ENCODE peak calls at places on chromosome 15, in five cellular contexts. One of them, this sample, is unnamed.
A peak's percentile ranks its signal among the peaks of the same experiment; 100 is the strongest.

GRCh38 chr15:34850121-34850520 is 54.8 kb upstream of the ACTC1 start:
- DNase-seq in amniotic stem cell: no peak
- DNase-seq in transverse colon: no peak
- DNase-seq in GM12865: no peak
- DNase-seq in OCI-M1: no peak
- DNase-seq in this sample: no peak

GRCh38 chr15:52784799-52785671 is 5.1 kb downstream of the ONECUT1 start:
- DNase-seq in amniotic stem cell: no peak
- DNase-seq in transverse colon: no peak
- DNase-seq in GM12865: no peak
- DNase-seq in OCI-M1: no peak
- DNase-seq in this sample: peak; percentile 97

GRCh38 chr15:71634820-71635219 is 175.5 kb upstream of the NR2E3 start:
- DNase-seq in amniotic stem cell: no peak
- DNase-seq in transverse colon: no peak
- DNase-seq in GM12865: no peak
- DNase-seq in OCI-M1: no peak
- DNase-seq in this sample: no peak

GRCh38 chr15:65069179-65069578 is 1.4 kb upstream of the RASL12 start:
- DNase-seq in amniotic stem cell: no peak
- DNase-seq in transverse colon: peak; percentile 50
- DNase-seq in GM12865: no peak
- DNase-seq in OCI-M1: no peak
- DNase-seq in this sample: no peak

GRCh38 chr15:25762015-25762662 is 101.0 kb downstream of the ATP10A start:
- DNase-seq in amniotic stem cell: no peak
- DNase-seq in transverse colon: no peak
- DNase-seq in GM12865: no peak
- DNase-seq in OCI-M1: peak; percentile 7
- DNase-seq in this sample: no peak

GRCh38 chr15:69568621-69569020 is 116.0 kb downstream of the RPLP1 start:
- DNase-seq in amniotic stem cell: peak; percentile 53
- DNase-seq in transverse colon: no peak
- DNase-seq in GM12865: no peak
- DNase-seq in OCI-M1: no peak
- DNase-seq in this sample: no peak

GRCh38 chr15:57382222-57382621 is 5.9 kb downstream of the CGNL1 start:
- DNase-seq in amniotic stem cell: no peak
- DNase-seq in transverse colon: no peak
- DNase-seq in GM12865: no peak
- DNase-seq in OCI-M1: no peak
- DNase-seq in this sample: peak; percentile 69

GRCh38 chr15:41125950-41126642 is 10.0 kb upstream of the INO80 start:
- DNase-seq in amniotic stem cell: no peak
- DNase-seq in transverse colon: peak; percentile 22
- DNase-seq in GM12865: no peak
- DNase-seq in OCI-M1: no peak
- DNase-seq in this sample: no peak

GRCh38 chr15:92638709-92639365 is 16.7 kb downstream of the FAM174B start:
- DNase-seq in amniotic stem cell: no peak
- DNase-seq in transverse colon: peak; percentile 19
- DNase-seq in GM12865: no peak
- DNase-seq in OCI-M1: no peak
- DNase-seq in this sample: no peak

GRCh38 chr15:57887825-57888224 is 177.7 kb downstream of the ALDH1A2 start:
- DNase-seq in amniotic stem cell: no peak
- DNase-seq in transverse colon: no peak
- DNase-seq in GM12865: no peak
- DNase-seq in OCI-M1: no peak
- DNase-seq in this sample: no peak

GRCh38 chr15:73809728-73810501 is 56.8 kb upstream of the INSYN1 start:
- DNase-seq in amniotic stem cell: no peak
- DNase-seq in transverse colon: no peak
- DNase-seq in GM12865: no peak
- DNase-seq in OCI-M1: no peak
- DNase-seq in this sample: no peak

GRCh38 chr15:56725386-56725785 is 7.9 kb downstream of the ZNF280D start:
- DNase-seq in amniotic stem cell: no peak
- DNase-seq in transverse colon: no peak
- DNase-seq in GM12865: no peak
- DNase-seq in OCI-M1: peak; percentile 45
- DNase-seq in this sample: no peak

GRCh38 chr15:51212909-51213308 is 118.2 kb upstream of the TNFAIP8L3 start:
- DNase-seq in amniotic stem cell: no peak
- DNase-seq in transverse colon: no peak
- DNase-seq in GM12865: no peak
- DNase-seq in OCI-M1: no peak
- DNase-seq in this sample: no peak

GRCh38 chr15:99249270-99249817 is at the start of gene TTC23:
- DNase-seq in amniotic stem cell: peak; percentile 65
- DNase-seq in transverse colon: peak; percentile 21
- DNase-seq in GM12865: no peak
- DNase-seq in OCI-M1: peak; percentile 62
- DNase-seq in this sample: peak; percentile 58

GRCh38 chr15:90915808-90916440 is 12.8 kb downstream of the MAN2A2 start:
- DNase-seq in amniotic stem cell: no peak
- DNase-seq in transverse colon: peak; percentile 53
- DNase-seq in GM12865: no peak
- DNase-seq in OCI-M1: no peak
- DNase-seq in this sample: peak; percentile 89

GRCh38 chr15:74328331-74329056 is 39.0 kb downstream of the CYP11A1 start:
- DNase-seq in amniotic stem cell: no peak
- DNase-seq in transverse colon: no peak
- DNase-seq in GM12865: no peak
- DNase-seq in OCI-M1: no peak
- DNase-seq in this sample: no peak

GRCh38 chr15:34107315-34107714 is 5.4 kb downstream of the PGBD4 start:
- DNase-seq in amniotic stem cell: no peak
- DNase-seq in transverse colon: no peak
- DNase-seq in GM12865: no peak
- DNase-seq in OCI-M1: no peak
- DNase-seq in this sample: no peak

GRCh38 chr15:80072285-80072684 is 12.8 kb downstream of the ZFAND6 start:
- DNase-seq in amniotic stem cell: peak; percentile 81
- DNase-seq in transverse colon: no peak
- DNase-seq in GM12865: peak; percentile 78
- DNase-seq in OCI-M1: peak; percentile 95
- DNase-seq in this sample: no peak

GRCh38 chr15:99348412-99348811 is 97.1 kb downstream of the LRRC28 start:
- DNase-seq in amniotic stem cell: no peak
- DNase-seq in transverse colon: no peak
- DNase-seq in GM12865: peak; percentile 39
- DNase-seq in OCI-M1: no peak
- DNase-seq in this sample: no peak

GRCh38 chr15:77533530-77533929 is 99.2 kb downstream of the LINGO1 start:
- DNase-seq in amniotic stem cell: no peak
- DNase-seq in transverse colon: no peak
- DNase-seq in GM12865: no peak
- DNase-seq in OCI-M1: no peak
- DNase-seq in this sample: no peak

GRCh38 chr15:60774829-60775228 is 295.9 kb upstream of the ICE2 start:
- DNase-seq in amniotic stem cell: no peak
- DNase-seq in transverse colon: no peak
- DNase-seq in GM12865: no peak
- DNase-seq in OCI-M1: no peak
- DNase-seq in this sample: no peak

GRCh38 chr15:69881310-69881660 is 216.4 kb downstream of the TLE3 start:
- DNase-seq in amniotic stem cell: no peak
- DNase-seq in transverse colon: no peak
- DNase-seq in GM12865: peak; percentile 38
- DNase-seq in OCI-M1: no peak
- DNase-seq in this sample: no peak

GRCh38 chr15:47718474-47719440 is 1.5 kb downstream of the SEMA6D start:
- DNase-seq in amniotic stem cell: no peak
- DNase-seq in transverse colon: peak; percentile 45
- DNase-seq in GM12865: no peak
- DNase-seq in OCI-M1: no peak
- DNase-seq in this sample: no peak

GRCh38 chr15:71332605-71333004 is 217.3 kb downstream of the THSD4 start:
- DNase-seq in amniotic stem cell: no peak
- DNase-seq in transverse colon: no peak
- DNase-seq in GM12865: no peak
- DNase-seq in OCI-M1: no peak
- DNase-seq in this sample: no peak

GRCh38 chr15:79953951-79954444 is 17.0 kb downstream of the BCL2A1 start:
- DNase-seq in amniotic stem cell: no peak
- DNase-seq in transverse colon: no peak
- DNase-seq in GM12865: no peak
- DNase-seq in OCI-M1: no peak
- DNase-seq in this sample: no peak

GRCh38 chr15:46892621-46893160 is 824.6 kb upstream of the SEMA6D start:
- DNase-seq in amniotic stem cell: peak; percentile 1
- DNase-seq in transverse colon: no peak
- DNase-seq in GM12865: no peak
- DNase-seq in OCI-M1: peak; percentile 24
- DNase-seq in this sample: no peak

GRCh38 chr15:83871808-83872559 is 218.1 kb downstream of the ADAMTSL3 start:
- DNase-seq in amniotic stem cell: no peak
- DNase-seq in transverse colon: no peak
- DNase-seq in GM12865: peak; percentile 70
- DNase-seq in OCI-M1: peak; percentile 47
- DNase-seq in this sample: no peak

GRCh38 chr15:34065941-34066340 is 26.9 kb upstream of the AVEN start:
- DNase-seq in amniotic stem cell: no peak
- DNase-seq in transverse colon: no peak
- DNase-seq in GM12865: no peak
- DNase-seq in OCI-M1: no peak
- DNase-seq in this sample: no peak

GRCh38 chr15:58308742-58309355 is 122.9 kb upstream of the LIPC start:
- DNase-seq in amniotic stem cell: no peak
- DNase-seq in transverse colon: no peak
- DNase-seq in GM12865: no peak
- DNase-seq in OCI-M1: peak; percentile 28
- DNase-seq in this sample: no peak

GRCh38 chr15:58748787-58749531 is 548 bp downstream of the ADAM10 start:
- DNase-seq in amniotic stem cell: no peak
- DNase-seq in transverse colon: peak; percentile 53
- DNase-seq in GM12865: peak; percentile 58
- DNase-seq in OCI-M1: peak; percentile 67
- DNase-seq in this sample: peak; percentile 68

GRCh38 chr15:72998226-72998625 is 54.0 kb upstream of the NEO1 start:
- DNase-seq in amniotic stem cell: no peak
- DNase-seq in transverse colon: no peak
- DNase-seq in GM12865: no peak
- DNase-seq in OCI-M1: no peak
- DNase-seq in this sample: no peak

GRCh38 chr15:75695634-75696302 is 16.9 kb downstream of the CSPG4 start:
- DNase-seq in amniotic stem cell: no peak
- DNase-seq in transverse colon: no peak
- DNase-seq in GM12865: peak; percentile 43
- DNase-seq in OCI-M1: no peak
- DNase-seq in this sample: no peak

GRCh38 chr15:28967071-28967470 is 81.3 kb downstream of the APBA2 start:
- DNase-seq in amniotic stem cell: no peak
- DNase-seq in transverse colon: no peak
- DNase-seq in GM12865: no peak
- DNase-seq in OCI-M1: peak; percentile 13
- DNase-seq in this sample: no peak

GRCh38 chr15:50028323-50028722 is 90.7 kb downstream of the ATP8B4 start:
- DNase-seq in amniotic stem cell: no peak
- DNase-seq in transverse colon: no peak
- DNase-seq in GM12865: no peak
- DNase-seq in OCI-M1: no peak
- DNase-seq in this sample: no peak

GRCh38 chr15:89662893-89663673 is 7.8 kb upstream of the KIF7 start:
- DNase-seq in amniotic stem cell: peak; percentile 69
- DNase-seq in transverse colon: peak; percentile 87
- DNase-seq in GM12865: no peak
- DNase-seq in OCI-M1: no peak
- DNase-seq in this sample: no peak

GRCh38 chr15:47505712-47506542 is 211.4 kb upstream of the SEMA6D start:
- DNase-seq in amniotic stem cell: no peak
- DNase-seq in transverse colon: no peak
- DNase-seq in GM12865: no peak
- DNase-seq in OCI-M1: no peak
- DNase-seq in this sample: no peak

GRCh38 chr15:38612159-38612863 is 47.7 kb upstream of the RASGRP1 start:
- DNase-seq in amniotic stem cell: no peak
- DNase-seq in transverse colon: no peak
- DNase-seq in GM12865: no peak
- DNase-seq in OCI-M1: no peak
- DNase-seq in this sample: no peak

GRCh38 chr15:41581110-41581509 is 22.1 kb downstream of the TYRO3 start:
- DNase-seq in amniotic stem cell: no peak
- DNase-seq in transverse colon: no peak
- DNase-seq in GM12865: peak; percentile 23
- DNase-seq in OCI-M1: peak; percentile 35
- DNase-seq in this sample: no peak

This sample was measured in left lobe of liver.